ENCODE peak calls at places on chromosome 2, in seven cellular contexts. P is lower leg skin, E is fibroblast of the aortic adventitia, B is spleen, T is BE2C, X is neural progenitor cell, Q is HFFc6. V is an unnamed sample.

GRCh38 chr2:219643788-219644398 is 16.5 kb downstream of the SLC4A3 start:
- DNase-seq in P (no peak), E (peak), B (no peak), T (no peak), X (no peak), Q (no peak), V (no peak)

GRCh38 chr2:230714122-230714453 is 1.4 kb downstream of the CAB39 start:
- DNase-seq in P (no peak), E (peak), B (no peak), T (no peak), X (peak), Q (peak), V (no peak)

GRCh38 chr2:177636672-177637071 is 244.1 kb downstream of the AGPS start:
- DNase-seq in P (no peak), E (no peak), B (no peak), T (no peak), X (no peak), Q (no peak), V (no peak)

GRCh38 chr2:240131296-240131695 is 4.8 kb downstream of the COPS9 start:
- DNase-seq in P (no peak), E (no peak), B (peak), T (no peak), X (no peak), Q (no peak), V (peak)

GRCh38 chr2:237471457-237472186 is 15.4 kb upstream of the MLPH start:
- DNase-seq in P (no peak), E (peak), B (no peak), T (peak), X (peak), Q (peak), V (no peak)

GRCh38 chr2:163775304-163775703 is 39.5 kb upstream of the FIGN start:
- DNase-seq in P (no peak), E (peak), B (no peak), T (no peak), X (no peak), Q (no peak), V (no peak)

GRCh38 chr2:64457518-64457917 is 3.6 kb downstream of the LGALSL start:
- DNase-seq in P (no peak), E (no peak), B (no peak), T (no peak), X (no peak), Q (no peak), V (no peak)

GRCh38 chr2:189521686-189522434 is 58.7 kb downstream of the SLC40A1 start:
- DNase-seq in P (no peak), E (peak), B (no peak), T (no peak), X (no peak), Q (no peak), V (no peak)

GRCh38 chr2:43158259-43158880 is 68.0 kb downstream of the ZFP36L2 start:
- DNase-seq in P (peak), E (peak), B (peak), T (no peak), X (no peak), Q (peak), V (peak)

GRCh38 chr2:128347701-128348504 is 29.2 kb upstream of the HS6ST1 start:
- DNase-seq in P (no peak), E (peak), B (peak), T (peak), X (peak), Q (peak), V (no peak)

GRCh38 chr2:33275689-33276444 is 200.6 kb upstream of the RASGRP3 start:
- DNase-seq in P (peak), E (peak), B (no peak), T (no peak), X (no peak), Q (peak), V (no peak)

GRCh38 chr2:105235388-105236059 is 6.0 kb upstream of the GPR45 start:
- DNase-seq in P (peak), E (peak), B (peak), T (peak), X (peak), Q (peak), V (peak)

GRCh38 chr2:241974851-241975592 is 105.5 kb downstream of the RTP5 start:
- DNase-seq in P (no peak), E (no peak), B (peak), T (no peak), X (no peak), Q (no peak), V (no peak)

GRCh38 chr2:43391877-43392214 is 165.4 kb upstream of the ZFP36L2 start:
- DNase-seq in P (no peak), E (peak), B (no peak), T (no peak), X (no peak), Q (peak), V (no peak)

GRCh38 chr2:176158855-176159677 is 2.0 kb downstream of the HOXD3 start:
- DNase-seq in P (no peak), E (no peak), B (no peak), T (no peak), X (peak), Q (no peak), V (no peak)

GRCh38 chr2:67268806-67269205 is 128.3 kb upstream of the ETAA1 start:
- DNase-seq in P (no peak), E (peak), B (no peak), T (no peak), X (no peak), Q (peak), V (no peak)

GRCh38 chr2:109721117-109721504 is 73.0 kb upstream of the RGPD5 start:
- DNase-seq in P (peak), E (no peak), B (no peak), T (no peak), X (no peak), Q (no peak), V (no peak)

GRCh38 chr2:240250150-240250984 is 109.9 kb upstream of the OTOS start:
- DNase-seq in P (peak), E (no peak), B (no peak), T (no peak), X (no peak), Q (no peak), V (no peak)

GRCh38 chr2:158315803-158316413 is 140.6 kb downstream of the CCDC148 start:
- DNase-seq in P (no peak), E (no peak), B (no peak), T (no peak), X (no peak), Q (no peak), V (no peak)

GRCh38 chr2:156437272-156437671 is 1.1 kb downstream of the GPD2 start:
- DNase-seq in P (peak), E (peak), B (no peak), T (no peak), X (peak), Q (no peak), V (no peak)

GRCh38 chr2:174673405-174673804 is 75.8 kb upstream of the WIPF1 start:
- DNase-seq in P (no peak), E (no peak), B (no peak), T (no peak), X (no peak), Q (no peak), V (no peak)

GRCh38 chr2:132588576-132588975 is 81.4 kb downstream of the LYPD1 start:
- DNase-seq in P (no peak), E (no peak), B (no peak), T (no peak), X (no peak), Q (no peak), V (no peak)

GRCh38 chr2:27638023-27638637 is 9.3 kb downstream of the GPN1 start:
- DNase-seq in P (no peak), E (peak), B (no peak), T (no peak), X (no peak), Q (peak), V (no peak)

GRCh38 chr2:65566617-65567016 is 134.2 kb upstream of the SPRED2 start:
- DNase-seq in P (peak), E (no peak), B (peak), T (no peak), X (peak), Q (no peak), V (no peak)

GRCh38 chr2:241988146-241988545 is 118.6 kb downstream of the RTP5 start:
- DNase-seq in P (no peak), E (no peak), B (no peak), T (no peak), X (no peak), Q (no peak), V (no peak)

GRCh38 chr2:191170773-191171172 is 20.0 kb upstream of the STAT4 start:
- DNase-seq in P (no peak), E (no peak), B (no peak), T (no peak), X (no peak), Q (no peak), V (no peak)

GRCh38 chr2:54880428-54880827 is 157.0 kb downstream of the EML6 start:
- DNase-seq in P (no peak), E (no peak), B (no peak), T (no peak), X (no peak), Q (no peak), V (no peak)

GRCh38 chr2:23475036-23475435 is 90.1 kb downstream of the KLHL29 start:
- DNase-seq in P (no peak), E (no peak), B (no peak), T (no peak), X (peak), Q (no peak), V (no peak)

GRCh38 chr2:12051831-12052230 is 305.4 kb downstream of the LPIN1 start:
- DNase-seq in P (no peak), E (peak), B (no peak), T (no peak), X (no peak), Q (peak), V (no peak)

GRCh38 chr2:43136862-43137261 is 89.5 kb downstream of the ZFP36L2 start:
- DNase-seq in P (no peak), E (no peak), B (peak), T (no peak), X (no peak), Q (no peak), V (peak)

GRCh38 chr2:17719562-17720371 is 33.8 kb downstream of the SMC6 start:
- DNase-seq in P (no peak), E (peak), B (no peak), T (no peak), X (peak), Q (peak), V (no peak)

GRCh38 chr2:28649481-28650260 is 102.0 kb upstream of the PPP1CB start:
- DNase-seq in P (no peak), E (no peak), B (no peak), T (peak), X (no peak), Q (peak), V (no peak)

GRCh38 chr2:67625671-67626070 is 228.5 kb downstream of the ETAA1 start:
- DNase-seq in P (no peak), E (peak), B (no peak), T (no peak), X (no peak), Q (peak), V (no peak)

GRCh38 chr2:192201116-192201515 is 6.4 kb upstream of the TMEFF2 start:
- DNase-seq in P (no peak), E (no peak), B (no peak), T (no peak), X (no peak), Q (no peak), V (no peak)

GRCh38 chr2:28729698-28730097 is 21.9 kb upstream of the PPP1CB start:
- DNase-seq in P (no peak), E (peak), B (no peak), T (no peak), X (no peak), Q (peak), V (no peak)

DNA sequence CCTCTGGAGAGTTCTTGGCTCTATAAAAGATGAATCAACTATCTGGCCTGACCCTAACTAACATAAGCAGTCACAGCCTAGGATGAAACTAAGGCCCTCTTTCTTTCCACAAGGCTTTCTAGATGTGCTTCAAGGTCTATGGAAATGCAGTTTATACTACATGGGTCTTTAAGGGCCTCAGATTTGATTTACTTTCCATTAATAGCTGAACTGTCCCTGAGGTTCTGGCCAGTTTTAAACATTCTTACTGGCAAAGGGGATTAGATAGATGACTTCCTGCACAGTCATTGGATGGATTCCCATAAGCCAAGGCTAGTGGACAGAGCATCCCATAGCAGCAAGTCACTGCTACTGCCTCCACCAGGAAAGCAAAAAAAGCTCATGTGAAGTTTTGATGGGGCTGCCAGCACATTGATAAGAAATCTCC is 38.1 kb upstream of the LCLAT1 start:
- DNase-seq in P (no peak), E (peak), B (no peak), T (no peak), X (no peak), Q (peak), V (no peak)
- TF ChIP-seq CTCF in P (no peak), E (peak), B (no peak), T (no peak), X (no peak), Q (peak), V (no peak)

GRCh38 chr2:135798762-135799161 is 38.2 kb downstream of the LCT start:
- DNase-seq in P (no peak), E (no peak), B (no peak), T (no peak), X (no peak), Q (peak), V (no peak)
- TF ChIP-seq CTCF in P (no peak), E (peak), B (no peak), T (no peak), X (peak), Q (peak), V (no peak)

GRCh38 chr2:216663106-216663505 is 29.9 kb downstream of the IGFBP2 start:
- DNase-seq in P (no peak), E (no peak), B (no peak), T (no peak), X (no peak), Q (no peak), V (no peak)

GRCh38 chr2:216661051-216661450 is 27.8 kb downstream of the IGFBP2 start:
- DNase-seq in P (no peak), E (no peak), B (no peak), T (no peak), X (no peak), Q (no peak), V (no peak)

GRCh38 chr2:216660496-216660895 is 27.3 kb downstream of the IGFBP2 start:
- DNase-seq in P (no peak), E (no peak), B (no peak), T (no peak), X (no peak), Q (no peak), V (no peak)

GRCh38 chr2:216663846-216664245 is 30.6 kb downstream of the IGFBP2 start:
- DNase-seq in P (no peak), E (no peak), B (no peak), T (no peak), X (no peak), Q (no peak), V (no peak)

DNA sequence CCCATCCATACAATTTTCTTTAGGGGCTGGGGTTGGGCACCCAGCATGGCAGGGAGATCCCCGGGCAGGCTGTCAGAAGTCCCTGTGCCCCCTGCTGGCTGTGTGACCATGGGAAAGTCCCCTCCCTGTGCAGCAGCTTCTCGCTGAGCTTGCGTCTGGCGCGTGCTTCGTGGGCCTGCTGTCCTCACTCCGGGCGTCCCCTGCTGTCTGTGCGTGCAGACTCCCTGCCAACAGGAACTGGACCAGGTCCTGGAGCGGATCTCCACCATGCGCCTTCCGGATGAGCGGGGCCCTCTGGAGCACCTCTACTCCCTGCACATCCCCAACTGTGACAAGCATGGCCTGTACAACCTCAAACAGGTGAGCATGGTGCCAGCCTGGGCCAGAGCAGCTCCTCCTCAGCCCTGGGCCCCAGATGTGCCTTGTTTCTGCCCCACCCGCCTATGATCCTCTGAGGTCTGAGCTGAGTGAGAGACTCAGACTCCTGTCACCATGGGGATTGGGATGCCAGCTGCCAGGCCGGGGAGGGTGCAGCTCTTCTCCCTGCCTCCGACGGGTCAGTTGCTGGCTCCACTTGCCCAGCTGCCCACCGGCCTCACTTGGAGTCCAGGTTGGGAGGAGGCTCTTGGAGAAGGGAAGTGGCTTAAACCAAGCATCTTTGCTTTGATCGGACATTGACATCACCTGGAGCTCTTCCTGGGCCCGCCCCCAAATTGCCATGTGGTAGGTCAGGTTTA is 28.6 kb downstream of the IGFBP2 start:
- DNase-seq in P (no peak), E (no peak), B (no peak), T (peak), X (no peak), Q (no peak), V (no peak)
- TF ChIP-seq CTCF in P (no peak), E (no peak), B (peak), T (peak), X (no peak), Q (peak), V (no peak)

DNA sequence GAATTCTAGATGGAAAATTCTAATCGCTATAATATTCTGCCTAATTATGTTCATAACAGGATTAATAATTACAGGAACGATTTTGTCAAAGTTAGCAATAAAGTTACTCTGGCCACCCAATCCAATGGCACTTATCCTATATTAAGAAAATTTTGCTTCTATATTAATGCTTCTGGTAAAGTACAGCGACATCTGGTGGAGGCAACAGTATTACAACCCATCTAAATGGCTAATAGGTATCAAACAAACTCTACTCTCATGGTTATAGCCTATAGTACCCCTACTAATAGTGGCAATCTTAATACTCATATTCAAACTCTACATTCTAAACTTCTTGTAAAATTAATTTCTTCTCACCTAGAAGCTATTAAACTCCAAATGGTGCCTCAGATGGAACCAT is 1084.7 kb upstream of the LRRTM1 start:
- DNase-seq in P (no peak), E (no peak), B (no peak), T (no peak), X (no peak), Q (no peak), V (no peak)
- TF ChIP-seq CTCF in P (no peak), E (no peak), B (no peak), T (peak), X (peak), Q (peak), V (no peak)

GRCh38 chr2:111135910-111136297 is 15.2 kb downstream of the BCL2L11 start:
- DNase-seq in P (no peak), E (peak), B (no peak), T (peak), X (peak), Q (no peak), V (no peak)
- TF ChIP-seq CTCF in P (no peak), E (peak), B (no peak), T (peak), X (peak), Q (no peak), V (no peak)